ENCODE peak calls at places on chromosome 3, in nine cellular contexts. H, X, K, F, Y, R, J, P and A are unnamed samples.

GRCh38 chr3:17258823-17259436 is 374.2 kb downstream of the PLCL2 start:
- DNase-seq in P (peak), Y (no peak), F (peak), X (peak), J (peak), K (no peak), H (peak), R (no peak), A (peak)

GRCh38 chr3:192825657-192826200 is 91.9 kb downstream of the MB21D2 start:
- DNase-seq in Y (no peak), J (peak), H (peak), F (no peak), K (no peak), P (no peak), R (no peak), X (no peak), A (peak)

GRCh38 chr3:152183473-152183872 is 85.3 kb upstream of the MBNL1 start:
- DNase-seq in H (peak), J (no peak), X (peak), Y (peak), F (peak), K (peak), P (no peak), R (peak), A (peak)

GRCh38 chr3:156300929-156301806 is 180.8 kb downstream of the KCNAB1 start:
- DNase-seq in K (no peak), R (no peak), H (no peak), X (no peak), J (no peak), F (no peak), P (no peak), Y (no peak), A (no peak)

GRCh38 chr3:32595318-32595717 is 24.7 kb upstream of the DYNC1LI1 start:
- DNase-seq in P (no peak), J (no peak), R (no peak), Y (no peak), X (no peak), H (no peak), K (no peak), F (no peak), A (no peak)

GRCh38 chr3:69425249-69425648 is 39.4 kb upstream of the FRMD4B start:
- DNase-seq in R (no peak), Y (peak), J (peak), F (peak), X (no peak), P (no peak), H (peak), K (peak), A (peak)

GRCh38 chr3:158773845-158774542 is 27.9 kb upstream of the MFSD1 start:
- DNase-seq in F (no peak), Y (no peak), H (no peak), J (no peak), X (no peak), P (peak), K (no peak), R (no peak), A (no peak)

GRCh38 chr3:107458871-107459270 is 63.9 kb upstream of the BBX start:
- DNase-seq in R (no peak), H (peak), K (no peak), P (no peak), Y (no peak), J (no peak), X (no peak), F (no peak), A (peak)

GRCh38 chr3:65483475-65483874 is 555.2 kb downstream of the MAGI1 start:
- DNase-seq in F (no peak), J (peak), P (no peak), H (peak), K (peak), R (no peak), X (no peak), Y (no peak), A (peak)

GRCh38 chr3:5041315-5041714 is 62.1 kb downstream of the BHLHE40 start:
- DNase-seq in X (no peak), J (no peak), P (no peak), F (no peak), K (no peak), H (no peak), R (no peak), Y (no peak), A (no peak)

GRCh38 chr3:57855281-57855680 is 99.2 kb downstream of the SLMAP start:
- DNase-seq in R (no peak), J (peak), Y (no peak), F (no peak), X (no peak), P (no peak), K (no peak), H (no peak), A (no peak)

GRCh38 chr3:58691997-58692396 is 25.4 kb upstream of the FAM3D start:
- DNase-seq in F (no peak), P (no peak), X (no peak), H (peak), Y (peak), R (no peak), K (no peak), J (no peak), A (no peak)

GRCh38 chr3:40292637-40293036 is 16.9 kb upstream of the EIF1B start:
- DNase-seq in J (no peak), Y (peak), H (peak), X (no peak), P (no peak), F (peak), R (no peak), K (peak), A (no peak)

GRCh38 chr3:136255672-136256406 is 5.7 kb downstream of the PCCB start:
- DNase-seq in Y (no peak), H (no peak), P (no peak), K (no peak), F (no peak), R (no peak), X (no peak), J (no peak), A (no peak)

GRCh38 chr3:49674491-49674983 is 386 bp downstream of the APEH start:
- DNase-seq in R (peak), P (no peak), J (no peak), Y (no peak), X (no peak), K (no peak), H (no peak), F (no peak), A (no peak)

GRCh38 chr3:148642214-148642613 is 55.5 kb upstream of the AGTR1 start:
- DNase-seq in J (peak), R (no peak), F (no peak), Y (no peak), H (no peak), K (no peak), P (no peak), X (no peak), A (no peak)

GRCh38 chr3:172153335-172153861 is 114.0 kb downstream of the FNDC3B start:
- DNase-seq in F (no peak), J (peak), P (peak), H (no peak), K (peak), Y (no peak), R (no peak), X (peak), A (peak)

GRCh38 chr3:34863485-34863884 is 775.8 kb upstream of the ARPP21 start:
- DNase-seq in R (no peak), P (no peak), F (no peak), J (no peak), Y (no peak), H (no peak), X (no peak), K (no peak), A (no peak)

GRCh38 chr3:128470134-128470915 is 3.6 kb upstream of the DNAJB8 start:
- DNase-seq in R (no peak), H (no peak), X (no peak), K (no peak), P (no peak), F (no peak), J (no peak), Y (no peak), A (no peak)

GRCh38 chr3:103295974-103296570 is 861.3 kb downstream of the ZPLD1 start:
- DNase-seq in K (no peak), F (peak), H (peak), P (no peak), X (no peak), R (no peak), J (peak), Y (no peak), A (peak)

GRCh38 chr3:16849795-16850194 is 35.0 kb upstream of the PLCL2 start:
- DNase-seq in J (peak), F (no peak), P (peak), K (no peak), X (no peak), Y (no peak), R (no peak), H (no peak), A (no peak)

GRCh38 chr3:190036631-190037030 is 84.1 kb downstream of the P3H2 start:
- DNase-seq in H (no peak), X (no peak), Y (no peak), P (no peak), J (peak), F (no peak), R (no peak), K (no peak), A (no peak)

GRCh38 chr3:63193647-63194046 is 84.5 kb upstream of the SYNPR start:
- DNase-seq in Y (peak), K (no peak), P (no peak), X (no peak), H (peak), F (peak), R (no peak), J (peak), A (peak)

GRCh38 chr3:64575211-64575844 is 112.5 kb downstream of the ADAMTS9 start:
- DNase-seq in X (no peak), R (no peak), P (no peak), H (peak), K (peak), J (peak), Y (peak), F (peak), A (peak)

GRCh38 chr3:72388117-72388516 is 460.1 kb downstream of the SHQ1 start:
- DNase-seq in R (no peak), Y (no peak), H (no peak), K (no peak), J (no peak), F (no peak), X (no peak), P (no peak), A (no peak)

GRCh38 chr3:15204005-15204404 is 2.0 kb upstream of the CAPN7 start:
- DNase-seq in K (no peak), X (no peak), P (no peak), Y (no peak), F (no peak), J (peak), R (no peak), H (no peak), A (no peak)

GRCh38 chr3:49171775-49172500 is 540 bp downstream of the KLHDC8B start:
- DNase-seq in F (no peak), H (no peak), R (no peak), J (peak), P (no peak), Y (no peak), X (no peak), K (no peak), A (no peak)

GRCh38 chr3:152998554-152998953 is 163.5 kb upstream of the RAP2B start:
- DNase-seq in P (no peak), K (peak), J (no peak), R (no peak), H (no peak), X (no peak), F (no peak), Y (no peak), A (no peak)

GRCh38 chr3:141104151-141104741 is 53.1 kb downstream of the SPSB4 start:
- DNase-seq in H (no peak), R (no peak), F (no peak), X (no peak), Y (no peak), J (no peak), K (peak), P (no peak), A (no peak)

GRCh38 chr3:128416578-128417150 is 50.0 kb downstream of the DNAJB8 start:
- DNase-seq in F (no peak), Y (no peak), R (no peak), K (no peak), H (no peak), X (no peak), P (no peak), J (peak), A (peak)

GRCh38 chr3:139794469-139795265 is 116.9 kb upstream of the NMNAT3 start:
- DNase-seq in X (no peak), P (no peak), H (peak), K (no peak), J (peak), Y (no peak), R (no peak), F (no peak), A (no peak)

GRCh38 chr3:26631385-26631738 is 8.8 kb downstream of the LRRC3B start:
- DNase-seq in H (no peak), F (no peak), Y (no peak), J (no peak), R (no peak), P (no peak), X (no peak), K (no peak), A (no peak)

GRCh38 chr3:32886296-32886695 is 65.1 kb upstream of the CCR4 start:
- DNase-seq in H (no peak), K (no peak), P (no peak), Y (no peak), X (no peak), R (no peak), J (no peak), F (no peak), A (peak)

GRCh38 chr3:183268361-183268760 is 15.3 kb downstream of the B3GNT5 start:
- DNase-seq in H (peak), J (no peak), K (no peak), Y (no peak), R (no peak), P (no peak), F (no peak), X (no peak), A (no peak)

GRCh38 chr3:168782193-168782592 is 686.5 kb upstream of the GOLIM4 start:
- DNase-seq in Y (no peak), H (no peak), J (no peak), R (no peak), P (no peak), F (peak), X (no peak), K (no peak), A (no peak)

GRCh38 chr3:22176911-22177310 is 425.9 kb upstream of the ZNF385D start:
- DNase-seq in F (no peak), P (no peak), R (no peak), H (no peak), X (no peak), K (no peak), J (no peak), Y (no peak), A (no peak)

GRCh38 chr3:64975138-64975537 is 287.3 kb upstream of the ADAMTS9 start:
- DNase-seq in F (no peak), J (no peak), X (no peak), H (no peak), K (no peak), P (no peak), R (no peak), Y (no peak), A (no peak)

GRCh38 chr3:64717411-64717810 is 29.6 kb upstream of the ADAMTS9 start:
- DNase-seq in R (no peak), K (no peak), J (no peak), X (no peak), P (no peak), F (no peak), H (no peak), Y (no peak), A (no peak)